ENCODE peak calls at places on chromosomes 3 and 15, in six cellular contexts. One of them, this sample, is unnamed.

GRCh38 chr15:92617197-92618037 is 38.2 kb downstream of the FAM174B start:
- DNase-seq in stimulated activated CD8-positive, alpha-beta memory T cell treated with anti-CD3 and anti-CD28 coated beads, Interleukin-7, amount 100 ng/mL, for 1 hour: no peak
- DNase-seq in iPS-NIHi11: no peak
- DNase-seq in caudate nucleus: no peak
- DNase-seq in stimulated activated CD4-positive, alpha-beta T cell treated with anti-CD3 and anti-CD28 coated beads, Interleukin-4, amount 100 ng/mL, for 1 hour: no peak
- DNase-seq in NCI-H1417 treated with DMSO at 0.1 percent for 48 hours: peak
- DNase-seq in this sample: no peak

GRCh38 chr3:74789111-74789510 is 174.7 kb upstream of the CNTN3 start:
- DNase-seq in iPS-NIHi11: no peak
- DNase-seq in caudate nucleus: no peak
- DNase-seq in NCI-H1417 treated with DMSO at 0.1 percent for 48 hours: no peak
- DNase-seq in stimulated activated CD4-positive, alpha-beta T cell treated with anti-CD3 and anti-CD28 coated beads, Interleukin-4, amount 100 ng/mL, for 1 hour: no peak
- DNase-seq in stimulated activated CD8-positive, alpha-beta memory T cell treated with anti-CD3 and anti-CD28 coated beads, Interleukin-7, amount 100 ng/mL, for 1 hour: no peak
- DNase-seq in this sample: no peak

GRCh38 chr3:112871735-112872134 is 25.1 kb upstream of the CD200R1L start:
- DNase-seq in stimulated activated CD4-positive, alpha-beta T cell treated with anti-CD3 and anti-CD28 coated beads, Interleukin-4, amount 100 ng/mL, for 1 hour: no peak
- DNase-seq in iPS-NIHi11: no peak
- DNase-seq in caudate nucleus: no peak
- DNase-seq in stimulated activated CD8-positive, alpha-beta memory T cell treated with anti-CD3 and anti-CD28 coated beads, Interleukin-7, amount 100 ng/mL, for 1 hour: no peak
- DNase-seq in NCI-H1417 treated with DMSO at 0.1 percent for 48 hours: no peak
- DNase-seq in this sample: no peak

GRCh38 chr3:195863121-195864061 is 45.0 kb downstream of the TNK2 start:
- DNase-seq in NCI-H1417 treated with DMSO at 0.1 percent for 48 hours: no peak
- DNase-seq in stimulated activated CD4-positive, alpha-beta T cell treated with anti-CD3 and anti-CD28 coated beads, Interleukin-4, amount 100 ng/mL, for 1 hour: peak
- DNase-seq in iPS-NIHi11: peak
- DNase-seq in caudate nucleus: peak
- DNase-seq in stimulated activated CD8-positive, alpha-beta memory T cell treated with anti-CD3 and anti-CD28 coated beads, Interleukin-7, amount 100 ng/mL, for 1 hour: peak
- DNase-seq in this sample: peak

GRCh38 chr3:96209703-96210102 is 604.7 kb upstream of the EPHA6 start:
- DNase-seq in stimulated activated CD8-positive, alpha-beta memory T cell treated with anti-CD3 and anti-CD28 coated beads, Interleukin-7, amount 100 ng/mL, for 1 hour: no peak
- DNase-seq in NCI-H1417 treated with DMSO at 0.1 percent for 48 hours: no peak
- DNase-seq in caudate nucleus: no peak
- DNase-seq in iPS-NIHi11: no peak
- DNase-seq in stimulated activated CD4-positive, alpha-beta T cell treated with anti-CD3 and anti-CD28 coated beads, Interleukin-4, amount 100 ng/mL, for 1 hour: no peak
- DNase-seq in this sample: no peak

GRCh38 chr15:59549339-59549807 is 62.2 kb upstream of the GCNT3 start:
- DNase-seq in stimulated activated CD4-positive, alpha-beta T cell treated with anti-CD3 and anti-CD28 coated beads, Interleukin-4, amount 100 ng/mL, for 1 hour: no peak
- DNase-seq in NCI-H1417 treated with DMSO at 0.1 percent for 48 hours: no peak
- DNase-seq in stimulated activated CD8-positive, alpha-beta memory T cell treated with anti-CD3 and anti-CD28 coated beads, Interleukin-7, amount 100 ng/mL, for 1 hour: no peak
- DNase-seq in iPS-NIHi11: peak
- DNase-seq in caudate nucleus: no peak
- DNase-seq in this sample: no peak

GRCh38 chr3:87047857-87048256 is 56.9 kb upstream of the VGLL3 start:
- DNase-seq in caudate nucleus: no peak
- DNase-seq in stimulated activated CD4-positive, alpha-beta T cell treated with anti-CD3 and anti-CD28 coated beads, Interleukin-4, amount 100 ng/mL, for 1 hour: no peak
- DNase-seq in iPS-NIHi11: no peak
- DNase-seq in NCI-H1417 treated with DMSO at 0.1 percent for 48 hours: no peak
- DNase-seq in stimulated activated CD8-positive, alpha-beta memory T cell treated with anti-CD3 and anti-CD28 coated beads, Interleukin-7, amount 100 ng/mL, for 1 hour: no peak
- DNase-seq in this sample: no peak

GRCh38 chr3:4680881-4681300 is 187.7 kb downstream of the ITPR1 start:
- DNase-seq in stimulated activated CD4-positive, alpha-beta T cell treated with anti-CD3 and anti-CD28 coated beads, Interleukin-4, amount 100 ng/mL, for 1 hour: no peak
- DNase-seq in caudate nucleus: no peak
- DNase-seq in stimulated activated CD8-positive, alpha-beta memory T cell treated with anti-CD3 and anti-CD28 coated beads, Interleukin-7, amount 100 ng/mL, for 1 hour: no peak
- DNase-seq in NCI-H1417 treated with DMSO at 0.1 percent for 48 hours: no peak
- DNase-seq in iPS-NIHi11: peak
- DNase-seq in this sample: no peak

GRCh38 chr15:75989045-75989444 is 23.2 kb downstream of the NRG4 start:
- DNase-seq in stimulated activated CD4-positive, alpha-beta T cell treated with anti-CD3 and anti-CD28 coated beads, Interleukin-4, amount 100 ng/mL, for 1 hour: no peak
- DNase-seq in caudate nucleus: no peak
- DNase-seq in iPS-NIHi11: no peak
- DNase-seq in NCI-H1417 treated with DMSO at 0.1 percent for 48 hours: no peak
- DNase-seq in stimulated activated CD8-positive, alpha-beta memory T cell treated with anti-CD3 and anti-CD28 coated beads, Interleukin-7, amount 100 ng/mL, for 1 hour: no peak
- DNase-seq in this sample: no peak

GRCh38 chr15:67175643-67176071 is 78.8 kb downstream of the AAGAB start:
- DNase-seq in iPS-NIHi11: no peak
- DNase-seq in NCI-H1417 treated with DMSO at 0.1 percent for 48 hours: no peak
- DNase-seq in caudate nucleus: no peak
- DNase-seq in stimulated activated CD4-positive, alpha-beta T cell treated with anti-CD3 and anti-CD28 coated beads, Interleukin-4, amount 100 ng/mL, for 1 hour: no peak
- DNase-seq in stimulated activated CD8-positive, alpha-beta memory T cell treated with anti-CD3 and anti-CD28 coated beads, Interleukin-7, amount 100 ng/mL, for 1 hour: no peak
- DNase-seq in this sample: peak

GRCh38 chr3:71713041-71713440 is 12.2 kb downstream of the EIF4E3 start:
- DNase-seq in stimulated activated CD4-positive, alpha-beta T cell treated with anti-CD3 and anti-CD28 coated beads, Interleukin-4, amount 100 ng/mL, for 1 hour: no peak
- DNase-seq in stimulated activated CD8-positive, alpha-beta memory T cell treated with anti-CD3 and anti-CD28 coated beads, Interleukin-7, amount 100 ng/mL, for 1 hour: no peak
- DNase-seq in caudate nucleus: no peak
- DNase-seq in NCI-H1417 treated with DMSO at 0.1 percent for 48 hours: peak
- DNase-seq in iPS-NIHi11: no peak
- DNase-seq in this sample: no peak

GRCh38 chr15:45703670-45704328 is 69.0 kb downstream of the SQOR start:
- DNase-seq in iPS-NIHi11: peak
- DNase-seq in stimulated activated CD4-positive, alpha-beta T cell treated with anti-CD3 and anti-CD28 coated beads, Interleukin-4, amount 100 ng/mL, for 1 hour: no peak
- DNase-seq in caudate nucleus: no peak
- DNase-seq in stimulated activated CD8-positive, alpha-beta memory T cell treated with anti-CD3 and anti-CD28 coated beads, Interleukin-7, amount 100 ng/mL, for 1 hour: no peak
- DNase-seq in NCI-H1417 treated with DMSO at 0.1 percent for 48 hours: no peak
- DNase-seq in this sample: no peak

GRCh38 chr15:100340721-100341661 is 784 bp downstream of the ADAMTS17 start:
- DNase-seq in stimulated activated CD8-positive, alpha-beta memory T cell treated with anti-CD3 and anti-CD28 coated beads, Interleukin-7, amount 100 ng/mL, for 1 hour: no peak
- DNase-seq in caudate nucleus: no peak
- DNase-seq in NCI-H1417 treated with DMSO at 0.1 percent for 48 hours: no peak
- DNase-seq in stimulated activated CD4-positive, alpha-beta T cell treated with anti-CD3 and anti-CD28 coated beads, Interleukin-4, amount 100 ng/mL, for 1 hour: peak
- DNase-seq in iPS-NIHi11: peak
- DNase-seq in this sample: peak

GRCh38 chr3:59641169-59641914 is 591.5 kb upstream of the CFAP20DC start:
- DNase-seq in stimulated activated CD8-positive, alpha-beta memory T cell treated with anti-CD3 and anti-CD28 coated beads, Interleukin-7, amount 100 ng/mL, for 1 hour: no peak
- DNase-seq in stimulated activated CD4-positive, alpha-beta T cell treated with anti-CD3 and anti-CD28 coated beads, Interleukin-4, amount 100 ng/mL, for 1 hour: no peak
- DNase-seq in NCI-H1417 treated with DMSO at 0.1 percent for 48 hours: no peak
- DNase-seq in caudate nucleus: no peak
- DNase-seq in iPS-NIHi11: no peak
- DNase-seq in this sample: no peak

GRCh38 chr15:57500979-57501576 is 90.6 kb upstream of the MYZAP start:
- DNase-seq in stimulated activated CD8-positive, alpha-beta memory T cell treated with anti-CD3 and anti-CD28 coated beads, Interleukin-7, amount 100 ng/mL, for 1 hour: no peak
- DNase-seq in iPS-NIHi11: no peak
- DNase-seq in stimulated activated CD4-positive, alpha-beta T cell treated with anti-CD3 and anti-CD28 coated beads, Interleukin-4, amount 100 ng/mL, for 1 hour: no peak
- DNase-seq in NCI-H1417 treated with DMSO at 0.1 percent for 48 hours: no peak
- DNase-seq in caudate nucleus: no peak
- DNase-seq in this sample: no peak

GRCh38 chr3:177452487-177452886 is 255.2 kb upstream of the TBL1XR1 start:
- DNase-seq in stimulated activated CD4-positive, alpha-beta T cell treated with anti-CD3 and anti-CD28 coated beads, Interleukin-4, amount 100 ng/mL, for 1 hour: no peak
- DNase-seq in NCI-H1417 treated with DMSO at 0.1 percent for 48 hours: no peak
- DNase-seq in iPS-NIHi11: no peak
- DNase-seq in stimulated activated CD8-positive, alpha-beta memory T cell treated with anti-CD3 and anti-CD28 coated beads, Interleukin-7, amount 100 ng/mL, for 1 hour: no peak
- DNase-seq in caudate nucleus: no peak
- DNase-seq in this sample: no peak

GRCh38 chr3:197737319-197737649 is 580 bp upstream of the RUBCN start:
- DNase-seq in NCI-H1417 treated with DMSO at 0.1 percent for 48 hours: no peak
- DNase-seq in iPS-NIHi11: no peak
- DNase-seq in caudate nucleus: no peak
- DNase-seq in stimulated activated CD8-positive, alpha-beta memory T cell treated with anti-CD3 and anti-CD28 coated beads, Interleukin-7, amount 100 ng/mL, for 1 hour: no peak
- DNase-seq in stimulated activated CD4-positive, alpha-beta T cell treated with anti-CD3 and anti-CD28 coated beads, Interleukin-4, amount 100 ng/mL, for 1 hour: no peak
- DNase-seq in this sample: no peak

GRCh38 chr3:124034016-124034808 is 42.3 kb upstream of the ROPN1 start:
- DNase-seq in stimulated activated CD8-positive, alpha-beta memory T cell treated with anti-CD3 and anti-CD28 coated beads, Interleukin-7, amount 100 ng/mL, for 1 hour: no peak
- DNase-seq in iPS-NIHi11: peak
- DNase-seq in stimulated activated CD4-positive, alpha-beta T cell treated with anti-CD3 and anti-CD28 coated beads, Interleukin-4, amount 100 ng/mL, for 1 hour: peak
- DNase-seq in NCI-H1417 treated with DMSO at 0.1 percent for 48 hours: no peak
- DNase-seq in caudate nucleus: no peak
- DNase-seq in this sample: peak

GRCh38 chr3:155676252-155676981 is 68.5 kb downstream of the PLCH1 start:
- DNase-seq in NCI-H1417 treated with DMSO at 0.1 percent for 48 hours: no peak
- DNase-seq in stimulated activated CD8-positive, alpha-beta memory T cell treated with anti-CD3 and anti-CD28 coated beads, Interleukin-7, amount 100 ng/mL, for 1 hour: no peak
- DNase-seq in iPS-NIHi11: no peak
- DNase-seq in stimulated activated CD4-positive, alpha-beta T cell treated with anti-CD3 and anti-CD28 coated beads, Interleukin-4, amount 100 ng/mL, for 1 hour: no peak
- DNase-seq in caudate nucleus: no peak
- DNase-seq in this sample: no peak

GRCh38 chr3:122957707-122958210 is 69.8 kb downstream of the SEMA5B start:
- DNase-seq in caudate nucleus: no peak
- DNase-seq in NCI-H1417 treated with DMSO at 0.1 percent for 48 hours: no peak
- DNase-seq in stimulated activated CD4-positive, alpha-beta T cell treated with anti-CD3 and anti-CD28 coated beads, Interleukin-4, amount 100 ng/mL, for 1 hour: no peak
- DNase-seq in stimulated activated CD8-positive, alpha-beta memory T cell treated with anti-CD3 and anti-CD28 coated beads, Interleukin-7, amount 100 ng/mL, for 1 hour: no peak
- DNase-seq in iPS-NIHi11: no peak
- DNase-seq in this sample: no peak

GRCh38 chr3:31011383-31011782 is 116.9 kb upstream of the GADL1 start:
- DNase-seq in stimulated activated CD8-positive, alpha-beta memory T cell treated with anti-CD3 and anti-CD28 coated beads, Interleukin-7, amount 100 ng/mL, for 1 hour: no peak
- DNase-seq in NCI-H1417 treated with DMSO at 0.1 percent for 48 hours: no peak
- DNase-seq in iPS-NIHi11: no peak
- DNase-seq in stimulated activated CD4-positive, alpha-beta T cell treated with anti-CD3 and anti-CD28 coated beads, Interleukin-4, amount 100 ng/mL, for 1 hour: no peak
- DNase-seq in caudate nucleus: no peak
- DNase-seq in this sample: no peak

GRCh38 chr3:46930945-46931403 is 45.6 kb downstream of the CCDC12 start:
- DNase-seq in iPS-NIHi11: no peak
- DNase-seq in stimulated activated CD8-positive, alpha-beta memory T cell treated with anti-CD3 and anti-CD28 coated beads, Interleukin-7, amount 100 ng/mL, for 1 hour: no peak
- DNase-seq in stimulated activated CD4-positive, alpha-beta T cell treated with anti-CD3 and anti-CD28 coated beads, Interleukin-4, amount 100 ng/mL, for 1 hour: no peak
- DNase-seq in NCI-H1417 treated with DMSO at 0.1 percent for 48 hours: no peak
- DNase-seq in caudate nucleus: no peak
- DNase-seq in this sample: no peak

GRCh38 chr15:55555089-55555488 is 33.1 kb downstream of the PYGO1 start:
- DNase-seq in NCI-H1417 treated with DMSO at 0.1 percent for 48 hours: no peak
- DNase-seq in stimulated activated CD4-positive, alpha-beta T cell treated with anti-CD3 and anti-CD28 coated beads, Interleukin-4, amount 100 ng/mL, for 1 hour: no peak
- DNase-seq in caudate nucleus: no peak
- DNase-seq in stimulated activated CD8-positive, alpha-beta memory T cell treated with anti-CD3 and anti-CD28 coated beads, Interleukin-7, amount 100 ng/mL, for 1 hour: no peak
- DNase-seq in iPS-NIHi11: no peak
- DNase-seq in this sample: no peak

GRCh38 chr3:108180214-108180613 is 42.0 kb downstream of the IFT57 start:
- DNase-seq in stimulated activated CD4-positive, alpha-beta T cell treated with anti-CD3 and anti-CD28 coated beads, Interleukin-4, amount 100 ng/mL, for 1 hour: no peak
- DNase-seq in NCI-H1417 treated with DMSO at 0.1 percent for 48 hours: no peak
- DNase-seq in stimulated activated CD8-positive, alpha-beta memory T cell treated with anti-CD3 and anti-CD28 coated beads, Interleukin-7, amount 100 ng/mL, for 1 hour: no peak
- DNase-seq in iPS-NIHi11: no peak
- DNase-seq in caudate nucleus: no peak
- DNase-seq in this sample: no peak

GRCh38 chr3:45123841-45124269 is 22.3 kb downstream of the CDCP1 start:
- DNase-seq in stimulated activated CD8-positive, alpha-beta memory T cell treated with anti-CD3 and anti-CD28 coated beads, Interleukin-7, amount 100 ng/mL, for 1 hour: no peak
- DNase-seq in stimulated activated CD4-positive, alpha-beta T cell treated with anti-CD3 and anti-CD28 coated beads, Interleukin-4, amount 100 ng/mL, for 1 hour: no peak
- DNase-seq in caudate nucleus: no peak
- DNase-seq in iPS-NIHi11: no peak
- DNase-seq in NCI-H1417 treated with DMSO at 0.1 percent for 48 hours: no peak
- DNase-seq in this sample: peak

GRCh38 chr3:131218196-131218595 is 163.4 kb upstream of the NUDT16 start:
- DNase-seq in NCI-H1417 treated with DMSO at 0.1 percent for 48 hours: no peak
- DNase-seq in caudate nucleus: no peak
- DNase-seq in iPS-NIHi11: no peak
- DNase-seq in stimulated activated CD4-positive, alpha-beta T cell treated with anti-CD3 and anti-CD28 coated beads, Interleukin-4, amount 100 ng/mL, for 1 hour: no peak
- DNase-seq in stimulated activated CD8-positive, alpha-beta memory T cell treated with anti-CD3 and anti-CD28 coated beads, Interleukin-7, amount 100 ng/mL, for 1 hour: no peak
- DNase-seq in this sample: no peak

GRCh38 chr3:162718697-162719096 is 1222.1 kb downstream of the OTOL1 start:
- DNase-seq in iPS-NIHi11: no peak
- DNase-seq in stimulated activated CD8-positive, alpha-beta memory T cell treated with anti-CD3 and anti-CD28 coated beads, Interleukin-7, amount 100 ng/mL, for 1 hour: no peak
- DNase-seq in caudate nucleus: no peak
- DNase-seq in stimulated activated CD4-positive, alpha-beta T cell treated with anti-CD3 and anti-CD28 coated beads, Interleukin-4, amount 100 ng/mL, for 1 hour: no peak
- DNase-seq in NCI-H1417 treated with DMSO at 0.1 percent for 48 hours: no peak
- DNase-seq in this sample: no peak

GRCh38 chr3:149968216-149968615 is 2.5 kb downstream of the PFN2 start:
- DNase-seq in caudate nucleus: no peak
- DNase-seq in stimulated activated CD4-positive, alpha-beta T cell treated with anti-CD3 and anti-CD28 coated beads, Interleukin-4, amount 100 ng/mL, for 1 hour: no peak
- DNase-seq in stimulated activated CD8-positive, alpha-beta memory T cell treated with anti-CD3 and anti-CD28 coated beads, Interleukin-7, amount 100 ng/mL, for 1 hour: no peak
- DNase-seq in NCI-H1417 treated with DMSO at 0.1 percent for 48 hours: no peak
- DNase-seq in iPS-NIHi11: no peak
- DNase-seq in this sample: no peak

GRCh38 chr3:156599475-156599874 is 44.6 kb upstream of the SSR3 start:
- DNase-seq in stimulated activated CD4-positive, alpha-beta T cell treated with anti-CD3 and anti-CD28 coated beads, Interleukin-4, amount 100 ng/mL, for 1 hour: no peak
- DNase-seq in stimulated activated CD8-positive, alpha-beta memory T cell treated with anti-CD3 and anti-CD28 coated beads, Interleukin-7, amount 100 ng/mL, for 1 hour: no peak
- DNase-seq in NCI-H1417 treated with DMSO at 0.1 percent for 48 hours: no peak
- DNase-seq in caudate nucleus: no peak
- DNase-seq in iPS-NIHi11: no peak
- DNase-seq in this sample: no peak

GRCh38 chr15:73052679-73053397 is 575 bp downstream of the NEO1 start:
- DNase-seq in iPS-NIHi11: peak
- DNase-seq in NCI-H1417 treated with DMSO at 0.1 percent for 48 hours: peak
- DNase-seq in stimulated activated CD4-positive, alpha-beta T cell treated with anti-CD3 and anti-CD28 coated beads, Interleukin-4, amount 100 ng/mL, for 1 hour: peak
- DNase-seq in caudate nucleus: peak
- DNase-seq in stimulated activated CD8-positive, alpha-beta memory T cell treated with anti-CD3 and anti-CD28 coated beads, Interleukin-7, amount 100 ng/mL, for 1 hour: no peak
- DNase-seq in this sample: peak

GRCh38 chr3:56904526-56905245 is 102.9 kb upstream of the ARHGEF3 start:
- DNase-seq in iPS-NIHi11: no peak
- DNase-seq in NCI-H1417 treated with DMSO at 0.1 percent for 48 hours: no peak
- DNase-seq in stimulated activated CD8-positive, alpha-beta memory T cell treated with anti-CD3 and anti-CD28 coated beads, Interleukin-7, amount 100 ng/mL, for 1 hour: no peak
- DNase-seq in caudate nucleus: no peak
- DNase-seq in stimulated activated CD4-positive, alpha-beta T cell treated with anti-CD3 and anti-CD28 coated beads, Interleukin-4, amount 100 ng/mL, for 1 hour: no peak
- DNase-seq in this sample: no peak

GRCh38 chr3:40329081-40329480 is 19.6 kb downstream of the EIF1B start:
- DNase-seq in stimulated activated CD8-positive, alpha-beta memory T cell treated with anti-CD3 and anti-CD28 coated beads, Interleukin-7, amount 100 ng/mL, for 1 hour: no peak
- DNase-seq in NCI-H1417 treated with DMSO at 0.1 percent for 48 hours: no peak
- DNase-seq in iPS-NIHi11: no peak
- DNase-seq in caudate nucleus: no peak
- DNase-seq in stimulated activated CD4-positive, alpha-beta T cell treated with anti-CD3 and anti-CD28 coated beads, Interleukin-4, amount 100 ng/mL, for 1 hour: no peak
- DNase-seq in this sample: no peak

GRCh38 chr15:85354432-85354831 is 26.0 kb upstream of the AKAP13 start:
- DNase-seq in NCI-H1417 treated with DMSO at 0.1 percent for 48 hours: no peak
- DNase-seq in iPS-NIHi11: no peak
- DNase-seq in stimulated activated CD8-positive, alpha-beta memory T cell treated with anti-CD3 and anti-CD28 coated beads, Interleukin-7, amount 100 ng/mL, for 1 hour: no peak
- DNase-seq in stimulated activated CD4-positive, alpha-beta T cell treated with anti-CD3 and anti-CD28 coated beads, Interleukin-4, amount 100 ng/mL, for 1 hour: no peak
- DNase-seq in caudate nucleus: no peak
- DNase-seq in this sample: no peak

GRCh38 chr15:46316024-46316423 is 681.2 kb downstream of the SQOR start:
- DNase-seq in iPS-NIHi11: no peak
- DNase-seq in stimulated activated CD8-positive, alpha-beta memory T cell treated with anti-CD3 and anti-CD28 coated beads, Interleukin-7, amount 100 ng/mL, for 1 hour: no peak
- DNase-seq in caudate nucleus: no peak
- DNase-seq in NCI-H1417 treated with DMSO at 0.1 percent for 48 hours: no peak
- DNase-seq in stimulated activated CD4-positive, alpha-beta T cell treated with anti-CD3 and anti-CD28 coated beads, Interleukin-4, amount 100 ng/mL, for 1 hour: no peak
- DNase-seq in this sample: no peak

GRCh38 chr3:196268270-196269163 is 19.0 kb downstream of the PCYT1A start:
- DNase-seq in NCI-H1417 treated with DMSO at 0.1 percent for 48 hours: no peak
- DNase-seq in iPS-NIHi11: peak
- DNase-seq in caudate nucleus: no peak
- DNase-seq in stimulated activated CD8-positive, alpha-beta memory T cell treated with anti-CD3 and anti-CD28 coated beads, Interleukin-7, amount 100 ng/mL, for 1 hour: no peak
- DNase-seq in stimulated activated CD4-positive, alpha-beta T cell treated with anti-CD3 and anti-CD28 coated beads, Interleukin-4, amount 100 ng/mL, for 1 hour: no peak
- DNase-seq in this sample: no peak

GRCh38 chr3:48598323-48599076 is 3.4 kb upstream of the COL7A1 start:
- DNase-seq in stimulated activated CD4-positive, alpha-beta T cell treated with anti-CD3 and anti-CD28 coated beads, Interleukin-4, amount 100 ng/mL, for 1 hour: no peak
- DNase-seq in caudate nucleus: no peak
- DNase-seq in NCI-H1417 treated with DMSO at 0.1 percent for 48 hours: no peak
- DNase-seq in iPS-NIHi11: no peak
- DNase-seq in stimulated activated CD8-positive, alpha-beta memory T cell treated with anti-CD3 and anti-CD28 coated beads, Interleukin-7, amount 100 ng/mL, for 1 hour: no peak
- DNase-seq in this sample: no peak

GRCh38 chr3:125055165-125055912 is 458 bp downstream of the HEG1 start:
- DNase-seq in iPS-NIHi11: no peak
- DNase-seq in stimulated activated CD8-positive, alpha-beta memory T cell treated with anti-CD3 and anti-CD28 coated beads, Interleukin-7, amount 100 ng/mL, for 1 hour: no peak
- DNase-seq in NCI-H1417 treated with DMSO at 0.1 percent for 48 hours: no peak
- DNase-seq in caudate nucleus: no peak
- DNase-seq in stimulated activated CD4-positive, alpha-beta T cell treated with anti-CD3 and anti-CD28 coated beads, Interleukin-4, amount 100 ng/mL, for 1 hour: peak
- DNase-seq in this sample: peak

GRCh38 chr15:60859996-60860494 is 369.1 kb downstream of the RORA start:
- DNase-seq in stimulated activated CD4-positive, alpha-beta T cell treated with anti-CD3 and anti-CD28 coated beads, Interleukin-4, amount 100 ng/mL, for 1 hour: no peak
- DNase-seq in caudate nucleus: no peak
- DNase-seq in NCI-H1417 treated with DMSO at 0.1 percent for 48 hours: no peak
- DNase-seq in iPS-NIHi11: no peak
- DNase-seq in stimulated activated CD8-positive, alpha-beta memory T cell treated with anti-CD3 and anti-CD28 coated beads, Interleukin-7, amount 100 ng/mL, for 1 hour: no peak
- DNase-seq in this sample: no peak

This sample was measured in activated T-cell treated with anti-CD3 and anti-CD28 coated beads, Interleukin-2, amount 50 U/mL, for 24 hours.